ENCODE peak calls at places on chromosomes 6 and 20, in seven cellular contexts. N, G, A, H, Q, J and X are unnamed samples. For H3K4me1, the result is how much of the 10 kb centered on the place peaks cover.

GRCh38 chr6:128432394-128432793 is 88.0 kb downstream of the PTPRK start:
- DNase-seq in N (no peak), G (no peak), A (no peak), H (peak), Q (no peak), J (no peak), X (no peak)

GRCh38 chr6:148523051-148523450 is 180.4 kb downstream of the SASH1 start:
- DNase-seq in N (no peak), G (no peak), A (no peak), H (no peak), Q (no peak), J (no peak), X (no peak)

GRCh38 chr6:33069021-33069738 is 4.3 kb downstream of the HLA-DPA1 start:
- DNase-seq in N (no peak), G (no peak), A (no peak), H (no peak), Q (no peak), J (no peak), X (no peak)

GRCh38 chr6:78810146-78810545 is 57.2 kb upstream of the IRAK1BP1 start:
- DNase-seq in N (no peak), G (no peak), A (no peak), H (peak), Q (peak), J (no peak), X (no peak)

GRCh38 chr6:139291813-139292619 is at the start of gene TXLNB:
- DNase-seq in N (peak), G (peak), A (peak), H (no peak), Q (no peak), J (peak), X (peak)

GRCh38 chr6:31203345-31203979 is 33.0 kb upstream of the POU5F1 start:
- DNase-seq in N (no peak), G (no peak), A (peak), H (peak), Q (no peak), J (peak), X (peak)

GRCh38 chr6:10221186-10221585 is 193.7 kb downstream of the TFAP2A start:
- DNase-seq in N (no peak), G (no peak), A (no peak), H (no peak), Q (no peak), J (no peak), X (no peak)

GRCh38 chr6:5108536-5108935 is 23.4 kb downstream of the PPP1R3G start:
- DNase-seq in N (no peak), G (no peak), A (no peak), H (no peak), Q (no peak), J (no peak), X (no peak)

GRCh38 chr6:126804255-126805064 is 314.0 kb upstream of the RSPO3 start:
- DNase-seq in N (no peak), G (peak), A (no peak), H (peak), Q (peak), J (no peak), X (no peak)

GRCh38 chr6:111765681-111766523 is 107.3 kb downstream of the FYN start:
- DNase-seq in N (no peak), G (no peak), A (no peak), H (no peak), Q (no peak), J (no peak), X (no peak)

GRCh38 chr6:2768125-2768524 is 2.9 kb downstream of the WRNIP1 start:
- DNase-seq in N (no peak), G (no peak), A (no peak), H (no peak), Q (no peak), J (no peak), X (no peak)

GRCh38 chr20:63653041-63653973 is at the start of gene STMN3:
- DNase-seq in N (peak), G (peak), A (peak), H (peak), Q (peak), J (peak), X (peak)

GRCh38 chr20:42191140-42191860 is 573.1 kb upstream of the CHD6 start:
- DNase-seq in N (no peak), G (no peak), A (no peak), H (no peak), Q (no peak), J (no peak), X (no peak)

GRCh38 chr6:144353871-144354314 is 68.8 kb downstream of the UTRN start:
- DNase-seq in N (no peak), G (no peak), A (no peak), H (no peak), Q (no peak), J (peak), X (no peak)

GRCh38 chr20:45538209-45538798 is 978 bp downstream of the WFDC6 start:
- DNase-seq in N (no peak), G (no peak), A (no peak), H (no peak), Q (no peak), J (no peak), X (no peak)

GRCh38 chr20:34022843-34023234 is 29.1 kb downstream of the RALY start:
- DNase-seq in N (no peak), G (no peak), A (no peak), H (no peak), Q (no peak), J (no peak), X (no peak)
- H3K4me1 ChIP-seq in N (under half), G (under half), A (under half), H (under half), Q (under half), J (under half), X (under half)

DNA sequence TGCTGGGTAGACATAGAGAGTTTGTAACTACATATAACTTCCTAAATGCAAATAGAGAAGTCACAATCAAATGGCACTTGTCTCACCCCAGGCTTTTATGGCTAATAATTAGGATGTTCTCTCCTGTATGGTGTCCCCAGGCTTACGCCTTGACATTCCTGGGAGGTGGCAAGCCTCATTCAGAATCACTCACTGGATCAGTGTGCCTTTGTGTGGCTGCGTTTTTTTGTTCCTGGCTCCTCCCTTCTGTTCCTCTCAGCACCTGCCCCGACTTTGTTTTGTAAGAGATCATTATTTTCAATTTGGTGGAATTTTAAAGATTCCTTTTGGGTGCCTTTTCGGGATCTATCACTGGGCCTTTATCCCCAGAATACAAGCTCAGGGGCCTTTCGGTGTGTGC is 5.7 kb downstream of the LAMP5 start:
- DNase-seq in N (no peak), G (no peak), A (no peak), H (no peak), Q (no peak), J (no peak), X (no peak)
- H3K4me1 ChIP-seq in N (under half), G (under half), A (under half), H (under half), Q (under half), J (under half), X (under half)

GRCh38 chr20:2114106-2114505 is 12.5 kb downstream of the STK35 start:
- DNase-seq in N (no peak), G (no peak), A (no peak), H (no peak), Q (no peak), J (no peak), X (no peak)

GRCh38 chr20:2114990-2115681 is 13.5 kb downstream of the STK35 start:
- DNase-seq in N (no peak), G (peak), A (no peak), H (no peak), Q (no peak), J (no peak), X (no peak)

GRCh38 chr20:2118783-2119182 is 17.2 kb downstream of the STK35 start:
- DNase-seq in N (no peak), G (no peak), A (no peak), H (no peak), Q (no peak), J (no peak), X (no peak)

GRCh38 chr20:2114560-2114959 is 12.9 kb downstream of the STK35 start:
- DNase-seq in N (no peak), G (no peak), A (no peak), H (no peak), Q (no peak), J (no peak), X (no peak)

DNA sequence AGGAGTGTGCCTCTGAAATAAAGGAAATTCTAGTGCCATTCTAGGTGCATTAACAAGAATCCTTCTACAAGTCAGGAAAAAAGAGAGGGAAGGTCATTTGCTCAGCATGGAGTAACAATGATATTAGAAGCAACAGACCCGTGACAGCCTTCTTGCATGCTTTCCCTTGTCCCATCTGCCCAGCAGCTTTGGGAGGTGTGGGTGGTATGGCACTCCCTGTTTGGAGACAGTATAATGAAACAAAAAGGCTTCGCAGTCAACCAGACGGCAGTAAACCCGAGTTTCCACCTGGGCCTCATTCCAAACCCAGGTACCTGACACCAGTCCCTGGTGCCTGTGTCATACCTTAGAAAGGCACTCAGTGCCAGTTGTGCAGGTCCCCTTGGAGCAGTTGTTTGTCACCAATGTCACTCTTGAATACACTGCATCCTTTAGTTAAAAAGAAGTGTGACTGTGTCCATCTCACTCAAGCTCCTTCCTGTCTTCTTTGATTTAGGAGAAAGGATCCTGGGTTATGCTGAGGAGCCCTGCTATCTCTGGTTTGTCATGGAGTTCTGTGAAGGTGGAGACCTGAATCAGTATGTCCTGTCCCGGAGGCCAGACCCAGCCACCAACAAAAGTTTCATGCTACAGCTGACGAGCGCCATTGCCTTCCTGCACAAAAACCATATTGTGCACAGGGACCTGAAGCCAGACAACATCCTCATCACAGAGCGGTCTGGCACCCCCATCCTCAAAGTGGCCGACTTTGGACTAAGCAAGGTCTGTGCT is 14.7 kb downstream of the STK35 start:
- DNase-seq in N (no peak), G (no peak), A (no peak), H (no peak), Q (no peak), J (no peak), X (no peak)
- H3K4me1 ChIP-seq in N (under half), G (half or more), A (under half), H (under half), Q (under half), J (under half), X (under half)

GRCh38 chr20:19923762-19924161 is 93.4 kb upstream of the NAA20 start:
- DNase-seq in N (no peak), G (no peak), A (no peak), H (no peak), Q (no peak), J (no peak), X (no peak)

GRCh38 chr20:19918965-19919329 is 98.2 kb upstream of the NAA20 start:
- DNase-seq in N (no peak), G (no peak), A (no peak), H (no peak), Q (no peak), J (no peak), X (no peak)

GRCh38 chr20:19922716-19923115 is 94.4 kb upstream of the NAA20 start:
- DNase-seq in N (no peak), G (no peak), A (no peak), H (no peak), Q (no peak), J (no peak), X (no peak)

GRCh38 chr20:19921349-19921793 is 95.8 kb upstream of the NAA20 start:
- DNase-seq in N (no peak), G (peak), A (no peak), H (no peak), Q (no peak), J (no peak), X (no peak)

DNA sequence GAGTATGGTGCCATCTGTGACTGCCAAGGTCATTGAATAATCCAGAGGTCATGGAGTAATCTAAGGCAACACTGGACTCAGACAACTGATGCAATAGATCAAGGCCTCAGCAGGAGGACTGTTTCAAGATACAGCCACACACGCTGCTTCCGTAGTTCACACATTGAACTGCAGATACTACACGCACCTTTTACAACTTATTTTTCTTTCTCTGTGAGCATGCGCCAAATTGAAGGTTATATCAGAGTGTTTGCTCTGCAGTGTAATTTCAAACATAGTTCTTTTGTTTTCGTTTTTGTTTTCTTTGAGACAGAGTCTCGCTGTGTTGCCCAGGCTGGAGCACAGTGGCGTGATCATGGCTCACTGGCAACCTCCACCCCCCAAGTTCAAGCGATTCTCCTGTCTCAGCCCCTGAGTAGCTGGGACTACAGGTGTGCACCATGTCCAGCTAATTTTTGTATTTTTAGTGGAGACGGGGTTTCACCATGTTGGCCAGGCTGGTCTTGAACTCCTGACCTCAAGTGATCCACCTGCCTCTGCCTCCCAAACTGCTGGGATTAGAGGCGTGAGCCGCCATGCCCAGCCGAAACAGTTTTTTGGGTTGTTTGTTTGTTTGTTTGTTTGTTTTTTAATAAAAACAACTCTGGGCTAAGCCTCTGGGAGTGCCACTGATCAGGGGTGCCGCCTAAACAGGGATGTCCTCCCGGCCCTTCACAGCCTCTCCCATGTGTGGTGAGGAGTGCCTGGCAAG is 96.6 kb upstream of the NAA20 start:
- DNase-seq in N (no peak), G (peak), A (no peak), H (no peak), Q (no peak), J (no peak), X (no peak)
- H3K4me1 ChIP-seq in N (under half), G (under half), A (under half), H (under half), Q (under half), J (under half), X (under half)